ENCODE peak calls at places on chromosomes 3 and 15, in ten cellular contexts. V, E, G, I, D, M, N, R, W and H are unnamed samples.

GRCh38 chr3:188950832-188951489 is 220.8 kb upstream of the TPRG1 start:
- DNase-seq in W (peak), I (no peak), E (no peak), V (peak), M (no peak), G (peak), D (peak), R (peak), N (peak), H (no peak)

GRCh38 chr3:37999836-38000235 is 9.2 kb downstream of the VILL start:
- DNase-seq in R (no peak), V (no peak), W (no peak), I (no peak), G (no peak), D (no peak), E (no peak), M (no peak), N (peak), H (no peak)

GRCh38 chr3:173945801-173946200 is 548.3 kb downstream of the NLGN1 start:
- DNase-seq in E (no peak), D (no peak), M (no peak), G (no peak), V (no peak), W (no peak), I (no peak), N (no peak), R (no peak), H (no peak)

GRCh38 chr15:90956551-90957104 is 1.9 kb downstream of the RCCD1 start:
- DNase-seq in G (no peak), M (peak), W (peak), E (peak), V (peak), R (no peak), I (peak), D (no peak), N (peak), H (peak)

GRCh38 chr3:104990758-104991157 is 376.0 kb upstream of the ALCAM start:
- DNase-seq in D (no peak), V (no peak), R (no peak), I (no peak), G (no peak), W (no peak), N (no peak), E (no peak), M (no peak), H (no peak)

GRCh38 chr3:128070898-128071591 is 18.8 kb downstream of the SEC61A1 start:
- DNase-seq in D (no peak), E (no peak), M (no peak), W (no peak), G (no peak), I (no peak), N (no peak), V (no peak), R (no peak), H (no peak)

GRCh38 chr3:131142580-131142979 is 115.9 kb downstream of the NEK11 start:
- DNase-seq in V (no peak), G (no peak), M (no peak), E (no peak), R (no peak), I (no peak), D (no peak), N (no peak), W (no peak), H (no peak)

GRCh38 chr3:71360170-71360569 is 223.4 kb downstream of the FOXP1 start:
- DNase-seq in D (no peak), I (no peak), N (no peak), R (no peak), G (no peak), W (no peak), M (no peak), E (no peak), V (no peak), H (no peak)

GRCh38 chr15:100082761-100083402 is 258.9 kb downstream of the ADAMTS17 start:
- DNase-seq in N (no peak), R (no peak), E (no peak), D (no peak), V (no peak), M (no peak), W (no peak), G (no peak), I (no peak), H (no peak)

GRCh38 chr3:44013967-44014366 is 227.7 kb upstream of the TOPAZ1 start:
- DNase-seq in E (no peak), M (no peak), R (no peak), V (no peak), G (no peak), N (no peak), D (no peak), I (no peak), W (no peak), H (no peak)

GRCh38 chr15:56736308-56736707 is 3.0 kb upstream of the ZNF280D start:
- DNase-seq in M (no peak), E (no peak), G (no peak), I (no peak), D (no peak), W (no peak), V (no peak), R (peak), N (no peak), H (no peak)

GRCh38 chr3:60992395-60992794 is 258.9 kb downstream of the FHIT start:
- DNase-seq in M (no peak), V (peak), R (no peak), G (no peak), I (no peak), E (no peak), W (no peak), N (peak), D (no peak), H (no peak)

GRCh38 chr3:133254151-133254550 is 145.7 kb upstream of the BFSP2 start:
- DNase-seq in N (no peak), M (no peak), W (no peak), G (no peak), E (no peak), V (no peak), I (no peak), R (no peak), D (no peak), H (no peak)

GRCh38 chr15:77547801-77548607 is 84.7 kb downstream of the LINGO1 start:
- DNase-seq in V (no peak), E (no peak), I (no peak), G (no peak), W (no peak), M (no peak), N (no peak), D (no peak), R (no peak), H (no peak)

GRCh38 chr3:2024037-2024436 is 74.6 kb upstream of the CNTN4 start:
- DNase-seq in M (no peak), D (no peak), W (no peak), I (no peak), V (no peak), E (no peak), G (no peak), N (no peak), R (peak), H (no peak)

GRCh38 chr3:9183811-9184463 is 65.5 kb downstream of the SRGAP3 start:
- DNase-seq in G (no peak), M (peak), V (no peak), I (no peak), R (no peak), N (no peak), D (no peak), E (no peak), W (no peak), H (peak)

GRCh38 chr15:77659350-77660321 is 26.9 kb upstream of the LINGO1 start:
- DNase-seq in N (no peak), M (peak), G (no peak), D (peak), E (no peak), V (peak), I (peak), W (no peak), R (no peak), H (peak)

GRCh38 chr15:36172970-36173369 is 406.5 kb upstream of the CDIN1 start:
- DNase-seq in N (no peak), E (no peak), G (no peak), D (no peak), V (no peak), M (no peak), W (no peak), R (no peak), I (no peak), H (no peak)

GRCh38 chr15:74128785-74129350 is 1.5 kb upstream of the ISLR2 start:
- DNase-seq in I (no peak), W (no peak), M (peak), V (peak), D (no peak), N (no peak), E (no peak), G (no peak), R (no peak), H (peak)

GRCh38 chr15:99019558-99020540 is 12.3 kb upstream of the PGPEP1L start:
- DNase-seq in I (no peak), E (no peak), M (no peak), D (no peak), W (no peak), N (no peak), G (no peak), R (no peak), V (no peak), H (no peak)

GRCh38 chr15:32898991-32899613 is 181.3 kb downstream of the GREM1 start:
- DNase-seq in R (no peak), M (peak), G (no peak), V (no peak), N (no peak), D (no peak), I (no peak), W (no peak), E (no peak), H (peak)

GRCh38 chr3:168620854-168621253 is 525.1 kb upstream of the GOLIM4 start:
- DNase-seq in N (no peak), M (peak), G (no peak), D (peak), E (no peak), W (no peak), I (peak), V (no peak), R (peak), H (peak)

GRCh38 chr3:172711457-172711800 is 562 bp upstream of the NCEH1 start:
- DNase-seq in E (no peak), W (peak), M (no peak), I (no peak), V (no peak), G (no peak), R (no peak), N (no peak), D (no peak), H (no peak)

GRCh38 chr3:138560501-138560900 is 33.6 kb downstream of the CEP70 start:
- DNase-seq in G (no peak), R (no peak), M (no peak), E (no peak), N (no peak), I (no peak), D (no peak), V (no peak), W (no peak), H (no peak)

GRCh38 chr3:157226173-157226847 is 66.4 kb upstream of the CCNL1 start:
- DNase-seq in D (no peak), E (no peak), G (no peak), W (no peak), I (no peak), N (no peak), R (no peak), V (no peak), M (no peak), H (no peak)

GRCh38 chr3:134134698-134135415 is 105.1 kb upstream of the SLCO2A1 start:
- DNase-seq in E (no peak), I (no peak), R (no peak), G (no peak), M (no peak), N (no peak), D (no peak), V (no peak), W (no peak), H (no peak)

GRCh38 chr3:51671090-51672082 is at the start of gene TEX264:
- DNase-seq in W (peak), R (peak), V (peak), D (peak), G (no peak), N (peak), M (peak), E (peak), I (peak), H (peak)

DNA sequence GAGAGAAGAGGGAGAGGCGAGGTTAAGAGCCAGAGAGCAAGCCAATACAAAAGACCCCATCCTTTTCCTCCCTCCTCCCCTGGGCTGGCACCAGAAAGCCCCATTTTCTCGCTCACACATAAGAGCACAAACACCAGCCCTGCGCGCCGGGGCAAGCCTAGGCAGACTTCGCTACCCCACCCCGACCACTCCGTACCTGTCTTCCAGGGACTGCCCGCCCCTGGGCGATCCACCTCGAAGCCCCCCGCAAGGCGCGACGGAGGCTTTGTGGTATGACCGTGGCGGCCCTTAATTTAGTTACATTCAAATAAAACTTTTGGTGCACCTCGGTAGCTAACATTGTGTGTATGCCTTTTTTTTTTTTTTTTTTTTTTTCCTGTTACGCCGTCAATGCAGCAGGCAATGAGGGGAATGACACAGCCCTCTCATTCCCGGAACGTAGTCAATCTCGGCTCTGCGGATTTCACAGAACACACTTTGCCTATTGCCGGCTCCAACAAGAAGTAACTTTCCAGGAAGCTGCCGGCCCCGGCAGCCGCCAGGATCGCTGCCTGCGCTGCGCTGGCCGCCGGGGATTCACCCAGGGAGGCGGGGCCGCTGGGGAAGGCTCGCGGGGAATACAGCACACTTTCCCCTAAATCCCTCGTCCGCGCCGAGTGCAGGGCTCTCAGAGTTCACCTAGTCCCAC is 7.7 kb downstream of the BCL6 start:
- DNase-seq in I (no peak), W (peak), N (peak), V (peak), G (peak), R (no peak), M (peak), E (no peak), D (no peak), H (peak)
- TF ChIP-seq CTCF in I (no peak), W (no peak), N (no peak), V (no peak), G (no peak), R (peak), M (peak), E (peak), D (no peak), H (no peak)

DNA sequence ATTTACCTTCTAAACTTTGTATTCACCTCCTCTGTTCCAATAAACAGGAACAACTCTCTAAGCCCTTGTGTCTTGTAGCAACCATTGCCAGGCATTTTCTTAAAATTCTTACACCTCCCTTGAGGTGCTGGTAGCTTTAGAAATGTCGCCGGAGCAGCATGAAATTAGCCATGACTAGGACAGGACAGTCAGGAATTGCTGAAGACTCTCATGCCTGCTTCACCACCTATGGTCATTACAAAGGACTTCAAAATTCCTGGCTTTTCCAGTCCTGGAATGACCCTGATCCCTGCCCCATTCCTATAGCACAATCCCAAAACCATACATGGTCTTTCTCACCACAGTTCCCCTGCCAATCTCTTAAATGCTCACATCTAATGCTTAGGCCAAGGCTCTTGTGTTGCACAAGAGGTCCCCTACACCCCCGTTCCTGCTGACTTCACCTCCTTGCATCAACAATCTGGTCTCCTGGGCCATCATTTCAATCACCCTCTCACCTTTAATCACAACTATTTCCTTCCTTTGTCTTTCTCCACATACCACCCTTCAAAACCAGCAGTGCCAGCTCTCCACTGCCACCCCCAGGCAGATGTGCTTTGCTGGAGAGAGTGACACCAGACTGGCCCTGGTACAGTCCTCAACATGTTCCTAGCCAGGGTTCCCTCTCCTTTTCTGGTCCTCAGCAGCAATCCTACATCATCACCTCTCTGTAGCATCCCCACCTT is 113.2 kb upstream of the TJP1 start:
- DNase-seq in I (no peak), N (no peak), R (no peak), M (no peak), V (no peak), W (no peak), E (peak), G (no peak), D (no peak), H (no peak)
- TF ChIP-seq CTCF in I (no peak), N (no peak), R (no peak), M (no peak), V (no peak), W (no peak), E (no peak), G (no peak), D (peak), H (no peak)

DNA sequence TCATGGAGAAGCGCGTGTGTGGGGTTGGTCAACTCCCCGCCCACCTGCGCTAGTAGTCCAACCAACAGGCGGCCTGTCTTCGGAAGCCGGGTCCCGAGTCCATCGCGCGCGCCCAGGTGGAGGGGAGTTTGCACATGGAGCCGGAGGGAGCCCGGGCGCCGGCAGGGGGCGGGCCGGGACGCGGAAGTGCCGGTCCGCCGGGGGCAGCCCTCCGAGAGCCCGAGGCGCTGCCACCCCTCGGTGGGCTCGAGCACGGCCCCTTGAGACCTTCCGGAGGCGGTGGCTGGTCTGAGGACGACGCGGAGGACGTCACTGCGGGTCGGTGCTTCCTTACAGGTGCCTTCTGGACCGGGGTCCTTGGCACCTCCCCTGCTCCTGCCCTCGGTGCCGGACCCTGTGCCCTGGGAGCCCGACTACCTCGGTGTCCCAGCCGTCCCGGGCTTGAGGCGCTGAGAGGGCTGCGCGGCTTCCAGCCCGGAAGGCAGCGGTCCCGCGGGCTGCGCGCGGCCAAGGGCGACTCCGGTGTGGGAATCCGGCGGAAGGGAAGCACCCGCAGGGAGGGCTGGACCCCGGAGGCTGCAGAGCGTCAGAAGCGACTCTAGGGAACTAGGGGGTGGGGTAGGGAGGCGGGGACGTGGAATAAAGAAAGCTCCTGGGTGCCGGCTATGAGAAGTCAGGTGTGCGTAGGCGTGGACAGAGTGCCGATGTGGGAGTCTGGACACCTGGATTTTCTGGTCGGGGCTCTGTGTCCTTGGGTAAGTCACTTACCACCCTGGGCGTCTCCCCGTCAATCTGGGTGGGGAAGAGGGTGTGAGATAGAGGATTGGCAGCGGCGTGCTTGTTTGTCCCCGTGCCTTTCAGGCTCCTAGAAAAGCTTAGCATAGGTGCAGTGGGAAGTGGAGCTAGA is 212.3 kb downstream of the FGF12 start:
- DNase-seq in R (no peak), V (peak), D (no peak), I (peak), W (no peak), N (no peak), M (peak), G (no peak), E (peak), H (peak)
- TF ChIP-seq CTCF in R (peak), V (no peak), D (no peak), I (peak), W (no peak), N (no peak), M (peak), G (peak), E (peak), H (peak)

GRCh38 chr15:85748729-85749128 is 46.0 kb downstream of the KLHL25 start:
- DNase-seq in E (no peak), W (peak), I (no peak), D (no peak), G (no peak), N (peak), R (no peak), V (no peak), M (no peak), H (no peak)
- TF ChIP-seq CTCF in E (no peak), W (no peak), I (no peak), D (no peak), G (no peak), N (no peak), R (no peak), V (no peak), M (no peak), H (no peak)

GRCh38 chr3:48563382-48563918 is at the start of gene UCN2:
- DNase-seq in N (no peak), V (no peak), I (no peak), M (no peak), G (no peak), E (no peak), D (no peak), W (no peak), R (no peak), H (no peak)
- TF ChIP-seq CTCF in N (no peak), V (no peak), I (no peak), M (no peak), G (no peak), E (no peak), D (no peak), W (no peak), R (no peak), H (no peak)